ENCODE peak calls at places on chromosomes 2 and 18, in four cellular contexts. F is aorta, E is astrocyte, Q is AG04450. B is an unnamed sample.

GRCh38 chr2:144671695-144672094 is 151.8 kb upstream of the ZEB2 start:
- DNase-seq in F (peak; percentile 51), E (peak; percentile 28), Q (no peak), B (peak; percentile 25)

GRCh38 chr2:11446733-11447248 is 19.2 kb downstream of the E2F6 start:
- DNase-seq in F (peak; percentile 54), E (peak; percentile 17), Q (peak; percentile 33), B (peak; percentile 67)

GRCh38 chr2:237244976-237245646 is 159.4 kb downstream of the COPS8 start:
- DNase-seq in F (no peak), E (peak; percentile 79), Q (no peak), B (peak; percentile 90)

GRCh38 chr2:239772721-239773120 is 252.4 kb downstream of the NDUFA10 start:
- DNase-seq in F (peak; percentile 16), E (no peak), Q (no peak), B (no peak)

GRCh38 chr2:80548469-80548868 is 243.9 kb upstream of the LRRTM1 start:
- DNase-seq in F (no peak), E (no peak), Q (no peak), B (no peak)

GRCh38 chr2:192283450-192283849 is 88.7 kb upstream of the TMEFF2 start:
- DNase-seq in F (no peak), E (no peak), Q (no peak), B (no peak)

GRCh38 chr2:37558622-37559021 is 112.8 kb downstream of the CDC42EP3 start:
- DNase-seq in F (peak; percentile 63), E (no peak), Q (no peak), B (no peak)

GRCh38 chr2:133522204-133522603 is 46.1 kb downstream of the NCKAP5 start:
- DNase-seq in F (no peak), E (no peak), Q (no peak), B (no peak)

GRCh38 chr2:67694464-67694863 is 297.3 kb downstream of the ETAA1 start:
- DNase-seq in F (no peak), E (no peak), Q (no peak), B (no peak)

GRCh38 chr2:214960677-214961076 is 151.2 kb upstream of the BARD1 start:
- DNase-seq in F (no peak), E (no peak), Q (no peak), B (peak; percentile 1)

GRCh38 chr2:85737481-85737880 is 16.3 kb upstream of the ATOH8 start:
- DNase-seq in F (peak; percentile 89), E (peak; percentile 85), Q (peak; percentile 61), B (peak; percentile 87)

GRCh38 chr18:62976227-62976626 is 260.9 kb downstream of the PHLPP1 start:
- DNase-seq in F (no peak), E (no peak), Q (no peak), B (no peak)

DNA sequence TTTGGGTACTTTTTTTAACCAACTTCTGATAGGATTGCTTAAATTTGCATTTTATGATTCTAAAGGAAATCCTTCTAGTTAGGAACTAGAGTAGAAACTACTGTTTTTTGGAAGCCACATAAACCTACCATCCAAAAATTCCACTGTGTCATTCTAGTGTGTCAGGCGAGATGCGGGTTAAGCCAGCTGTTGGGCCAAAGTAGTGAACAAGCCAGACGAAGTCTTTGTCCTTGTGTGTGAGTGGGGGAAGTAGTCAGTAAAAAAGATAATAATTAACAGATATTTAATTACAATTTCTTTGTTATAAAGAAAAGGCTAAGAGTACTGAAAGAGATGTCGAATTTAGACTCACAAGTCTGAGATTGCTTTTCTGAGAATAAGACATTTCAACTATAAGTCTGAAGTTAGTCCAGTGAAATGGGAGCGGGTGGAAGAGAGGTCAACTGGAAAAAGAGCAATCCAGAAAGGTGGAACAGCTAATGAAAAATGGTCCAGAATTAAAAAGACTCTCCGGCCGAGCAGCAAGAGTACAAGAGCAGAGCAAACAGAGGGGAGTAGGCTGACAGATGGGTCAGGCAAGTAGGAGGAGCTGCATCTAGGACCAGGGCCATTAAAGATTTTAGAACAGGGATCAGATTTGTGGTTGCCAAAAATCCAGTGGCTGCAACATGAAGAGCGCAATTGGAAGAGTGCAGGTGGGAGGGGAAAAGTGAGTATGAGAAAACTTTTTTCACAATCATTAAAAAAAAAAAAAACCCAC is 1.5 kb downstream of the EPB41L5 start:
- DNase-seq in F (no peak), E (peak; percentile 18), Q (no peak), B (no peak)
- H3K4me3 ChIP-seq in F (no peak overlapping the region), E (no peak overlapping the region), Q (peak overlapping the region; percentile 8), B (peak overlapping the region; percentile 93)

GRCh38 chr18:13641551-13642439 is 84.6 kb downstream of the FAM210A start:
- DNase-seq in F (peak; percentile 79), E (no peak), Q (no peak), B (no peak)
- H3K4me3 ChIP-seq in F (no peak overlapping the region), E (peak overlapping the region; percentile 39), Q (peak overlapping the region; percentile 13), B (no peak overlapping the region)

DNA sequence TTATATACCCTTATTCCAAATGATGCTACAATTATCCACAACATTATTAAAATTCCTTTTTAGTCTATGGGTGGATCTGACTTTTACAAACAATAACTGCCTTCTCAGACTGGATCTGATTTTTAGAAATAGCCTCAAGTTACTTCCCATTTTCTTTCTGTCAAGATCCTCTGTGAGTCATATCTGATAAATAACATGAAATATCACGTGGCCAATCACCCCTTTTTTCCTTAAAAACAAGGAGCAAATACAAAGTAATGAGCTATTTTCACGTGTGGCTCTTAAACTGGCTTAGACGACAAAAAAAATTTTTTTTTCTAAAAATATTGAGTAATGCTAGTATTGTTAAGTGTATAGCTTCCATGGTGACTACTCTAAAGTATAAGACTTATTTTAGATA is 6.7 kb downstream of the PELI1 start:
- DNase-seq in F (no peak), E (peak; percentile 26), Q (no peak), B (peak; percentile 26)
- H3K4me3 ChIP-seq in F (no peak overlapping the region), E (no peak overlapping the region), Q (no peak overlapping the region), B (no peak overlapping the region)

GRCh38 chr2:66390811-66391210 is 44.1 kb upstream of the MEIS1 start:
- DNase-seq in F (no peak), E (no peak), Q (no peak), B (no peak)

GRCh38 chr2:66390152-66390551 is 44.8 kb upstream of the MEIS1 start:
- DNase-seq in F (no peak), E (no peak), Q (no peak), B (no peak)

GRCh38 chr2:66387374-66387773 is 47.6 kb upstream of the MEIS1 start:
- DNase-seq in F (no peak), E (no peak), Q (no peak), B (no peak)

DNA sequence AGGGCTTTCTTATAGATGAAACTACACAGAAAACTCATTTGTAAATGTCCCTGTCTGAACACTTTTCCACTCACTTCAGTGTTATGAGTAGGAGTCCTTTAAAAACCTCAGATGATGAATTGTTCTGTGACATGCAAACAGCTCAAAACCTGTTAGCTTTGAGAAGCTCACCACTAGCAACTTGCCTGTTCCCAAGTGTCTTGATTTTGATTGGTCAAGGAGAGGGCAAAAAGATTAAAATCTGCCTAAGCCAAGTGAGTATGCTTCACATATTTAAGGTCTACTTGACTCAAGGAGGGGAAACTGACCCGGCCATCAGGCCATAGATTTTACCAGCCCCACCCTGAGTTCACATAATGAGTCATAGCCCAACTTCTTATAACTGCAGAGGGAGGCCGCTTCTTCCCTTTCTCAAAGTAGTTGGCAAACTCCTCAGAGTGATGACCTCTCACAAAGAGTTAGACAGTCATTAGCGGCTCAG is 45.2 kb upstream of the MEIS1 start:
- DNase-seq in F (no peak), E (peak; percentile 53), Q (no peak), B (no peak)
- H3K4me3 ChIP-seq in F (no peak overlapping the region), E (no peak overlapping the region), Q (no peak overlapping the region), B (no peak overlapping the region)

GRCh38 chr2:72864500-72864899 is 22.7 kb upstream of the SPR start:
- DNase-seq in F (no peak), E (peak; percentile 72), Q (no peak), B (peak; percentile 82)

GRCh38 chr2:72859831-72860262 is 27.4 kb upstream of the SPR start:
- DNase-seq in F (no peak), E (peak; percentile 18), Q (peak; percentile 16), B (peak; percentile 52)

GRCh38 chr2:72863046-72863445 is 24.2 kb upstream of the SPR start:
- DNase-seq in F (no peak), E (no peak), Q (no peak), B (no peak)

GRCh38 chr2:72862239-72862988 is 24.8 kb upstream of the SPR start:
- DNase-seq in F (peak; percentile 90), E (peak; percentile 64), Q (peak; percentile 75), B (peak; percentile 86)
- H3K4me3 ChIP-seq in F (no peak overlapping the region), E (peak overlapping the region; percentile 30), Q (peak overlapping the region; percentile 50), B (no peak overlapping the region)

DNA sequence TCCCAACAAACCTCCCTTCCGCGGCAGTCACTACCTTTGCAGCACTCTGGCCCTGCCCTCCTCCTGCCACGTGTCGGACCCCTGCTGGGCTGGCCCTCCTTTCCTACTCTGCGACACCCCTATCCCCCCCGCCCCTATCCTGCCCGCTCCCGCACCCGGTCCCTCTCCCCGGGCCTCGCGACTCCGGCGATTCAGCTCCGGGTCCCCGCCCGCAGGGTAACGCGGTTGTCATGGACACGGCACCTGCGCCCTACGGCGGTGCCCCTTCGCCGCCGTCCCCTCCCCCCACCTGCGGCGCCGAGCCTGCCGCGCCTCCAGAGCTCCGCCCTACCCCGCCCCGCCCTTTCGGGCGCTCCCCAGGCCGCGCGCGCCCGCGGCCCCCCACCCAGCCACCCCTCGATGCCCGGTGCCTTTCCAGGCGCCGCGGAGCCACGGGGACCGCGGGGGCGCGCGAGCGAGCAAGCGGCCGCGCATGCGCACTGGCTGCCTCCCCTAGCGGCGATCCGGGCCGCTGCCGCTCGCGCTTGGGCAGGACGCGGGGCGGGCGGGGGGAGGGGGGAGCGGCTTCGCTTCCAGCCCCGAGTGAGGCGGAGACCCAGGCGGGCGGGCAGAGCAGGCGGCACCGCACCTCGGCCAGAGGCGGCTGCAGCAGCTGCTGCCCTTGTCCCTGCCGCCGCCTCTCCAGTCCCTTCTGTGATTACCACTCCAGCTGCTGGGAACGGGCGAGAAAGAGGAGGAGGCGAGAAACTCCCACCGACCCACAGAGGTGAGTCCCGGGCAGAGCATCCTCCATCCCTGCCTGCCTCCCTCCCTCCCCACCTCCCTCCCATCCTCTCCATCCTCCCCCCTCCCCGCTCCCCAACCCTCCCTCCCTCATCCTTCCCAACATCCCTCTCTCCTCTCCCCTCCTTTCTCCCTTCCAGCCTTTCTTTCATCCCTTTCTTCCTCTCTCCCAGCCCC is at the start of gene CTNNA2:
- DNase-seq in F (peak; percentile 30), E (peak; percentile 10), Q (no peak), B (no peak)
- H3K4me3 ChIP-seq in F (peak within 1 kb of the TSS; percentile 22), E (peak within 1 kb of the TSS; percentile 17), Q (peak within 1 kb of the TSS; percentile 33), B (no peak within 1 kb of the TSS)

B was measured in IMR-90.